ENCODE peak calls at places on chromosomes 4 and X, in four cellular contexts. Z, K, W and R are unnamed samples.

GRCh38 chr4:150098214-150098613 is 20.0 kb downstream of the DCLK2 start:
- DNase-seq in W (no peak), K (no peak), Z (no peak), R (no peak)

GRCh38 chr4:168797176-168797575 is 212.9 kb downstream of the CBR4 start:
- DNase-seq in W (peak; percentile 56), Z (no peak), K (no peak), R (no peak)

GRCh38 chr4:13534344-13535063 is 9.8 kb downstream of the NKX3-2 start:
- DNase-seq in Z (peak; percentile 7), K (no peak), W (no peak), R (no peak)

GRCh38 chr4:174989791-174990190 is 71.6 kb downstream of the ADAM29 start:
- DNase-seq in K (no peak), W (no peak), Z (no peak), R (no peak)

GRCh38 chr4:145107126-145107525 is 9.0 kb downstream of the ABCE1 start:
- DNase-seq in K (no peak), Z (no peak), W (no peak), R (no peak)

GRCh38 chrX:12372111-12372510 is 233.8 kb downstream of the FRMPD4 start:
- DNase-seq in W (no peak), Z (no peak), K (no peak), R (no peak)

GRCh38 chr4:13944095-13944501 is 316.6 kb upstream of the BOD1L1 start:
- DNase-seq in Z (no peak), K (no peak), W (no peak), R (no peak)

GRCh38 chrX:105211051-105211575 is 9.4 kb downstream of the TEX13A start:
- DNase-seq in K (no peak), Z (no peak), W (no peak), R (no peak)

GRCh38 chr4:14269824-14270223 is 642.3 kb upstream of the BOD1L1 start:
- DNase-seq in K (no peak), Z (no peak), W (no peak), R (peak; percentile 19)

GRCh38 chrX:153644356-153645125 is 2.5 kb upstream of the DUSP9 start:
- DNase-seq in W (no peak), K (peak; percentile 47), Z (no peak), R (no peak)

GRCh38 chr4:132901224-132901623 is 247.9 kb upstream of the PCDH10 start:
- DNase-seq in K (no peak), Z (no peak), W (no peak), R (no peak)

DNA sequence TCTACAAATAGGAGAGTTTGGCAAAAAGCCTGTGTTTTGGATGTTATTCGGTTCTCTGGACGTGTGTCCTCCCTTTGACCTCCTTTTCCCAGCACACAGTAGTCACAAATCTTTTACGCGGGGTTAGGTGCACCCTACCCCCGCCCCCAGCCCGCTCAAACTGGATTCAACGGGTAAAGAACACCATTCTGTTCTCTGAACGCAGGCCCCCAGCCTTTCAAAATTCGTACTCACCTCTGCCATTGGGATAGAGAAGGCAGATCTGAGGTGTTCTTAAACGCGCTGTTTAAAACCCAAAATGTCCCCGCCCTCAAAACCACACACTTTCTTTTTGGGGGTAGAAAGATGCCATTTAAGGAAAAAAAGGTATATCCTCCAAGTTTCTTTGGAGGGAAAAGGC is 2.7 kb downstream of the LEF1 start:
- DNase-seq in K (no peak), Z (no peak), W (no peak), R (no peak)
- TF ChIP-seq NR2C2 in K (no peak), Z (no peak), W (no peak), R (no peak)

GRCh38 chr4:139454646-139455045 is 725 bp downstream of the RAB33B start:
- DNase-seq in Z (no peak), K (no peak), W (no peak), R (no peak)

GRCh38 chr4:139452000-139452399 is 1.9 kb upstream of the RAB33B start:
- DNase-seq in K (no peak), Z (no peak), W (no peak), R (no peak)

GRCh38 chr4:139454111-139454600 is at the start of gene RAB33B:
- DNase-seq in K (no peak), Z (no peak), W (no peak), R (no peak)

GRCh38 chr4:139453371-139454110 is 380 bp upstream of the RAB33B start:
- DNase-seq in Z (peak; percentile 91), K (peak; percentile 97), W (peak; percentile 94), R (peak; percentile 90)

GRCh38 chr4:139453041-139453370 is 915 bp upstream of the RAB33B start:
- DNase-seq in K (no peak), W (peak; percentile 88), Z (no peak), R (peak; percentile 59)
- TF ChIP-seq NR2C2 in K (no peak), W (no peak), Z (peak; percentile 60), R (no peak)

GRCh38 chr4:21830272-21830671 is 118.3 kb downstream of the KCNIP4 start:
- DNase-seq in K (no peak), W (no peak), Z (no peak), R (no peak)
- TF ChIP-seq NR2C2 in K (no peak), W (no peak), Z (no peak), R (no peak)

DNA sequence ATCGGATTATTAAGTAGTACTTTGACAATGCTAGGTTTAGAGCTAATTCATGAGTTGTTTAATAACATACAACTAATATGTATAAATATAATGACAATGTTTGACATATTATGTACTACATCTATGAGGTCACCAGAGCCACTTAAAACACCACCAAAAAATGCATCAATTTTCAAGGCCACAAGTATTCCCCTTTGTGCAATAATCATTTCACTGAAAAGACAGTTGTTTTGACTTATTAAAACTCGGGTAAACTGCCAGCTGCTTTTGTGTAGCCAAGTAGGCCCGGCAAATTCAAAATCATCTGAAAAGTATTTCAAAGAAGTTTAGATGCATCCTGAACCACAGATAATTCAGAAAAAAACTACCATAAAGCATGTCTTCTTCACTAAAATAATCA is 48.7 kb downstream of the CLOCK start:
- DNase-seq in W (no peak), K (no peak), Z (no peak), R (no peak)
- TF ChIP-seq NR2C2 in W (no peak), K (no peak), Z (no peak), R (no peak)

GRCh38 chr4:185221491-185221890 is 12.1 kb downstream of the SNX25 start:
- DNase-seq in K (no peak), W (no peak), Z (no peak), R (no peak)

GRCh38 chr4:185218312-185218711 is 8.9 kb downstream of the SNX25 start:
- DNase-seq in K (no peak), W (no peak), Z (no peak), R (no peak)

GRCh38 chr4:185217390-185217985 is 8.1 kb downstream of the SNX25 start:
- DNase-seq in Z (no peak), W (no peak), K (no peak), R (no peak)

GRCh38 chr4:185221912-185222311 is 12.5 kb downstream of the SNX25 start:
- DNase-seq in Z (no peak), K (no peak), W (no peak), R (no peak)

GRCh38 chr4:185219551-185220344 is 10.3 kb downstream of the SNX25 start:
- DNase-seq in K (no peak), Z (no peak), W (no peak), R (no peak)
- TF ChIP-seq NR2C2 in K (no peak), Z (no peak), W (no peak), R (no peak)

DNA sequence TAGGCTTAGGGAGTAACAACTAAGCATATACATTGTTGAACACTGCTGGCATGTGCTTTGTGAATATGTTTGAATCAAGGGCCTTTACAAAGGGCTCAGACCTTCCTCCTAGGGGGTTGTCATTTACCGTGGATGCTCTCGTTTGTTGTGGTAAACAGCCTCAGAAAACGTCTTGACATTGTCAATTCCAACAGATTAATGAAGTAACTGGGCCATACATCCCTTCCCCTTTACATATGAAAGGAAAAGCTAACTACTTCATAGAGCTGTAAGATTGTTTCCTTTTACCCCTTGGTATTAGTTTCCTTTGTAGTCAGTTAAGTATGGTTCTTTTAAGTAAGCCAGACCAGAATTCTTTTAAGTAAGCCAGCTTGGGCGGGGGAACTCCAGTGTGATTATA is 42.9 kb downstream of the FAT4 start:
- DNase-seq in K (no peak), W (no peak), Z (no peak), R (no peak)
- TF ChIP-seq NR2C2 in K (no peak), W (no peak), Z (no peak), R (no peak)

GRCh38 chr4:137253949-137254348 is 278.3 kb downstream of the PCDH18 start:
- DNase-seq in Z (no peak), W (no peak), K (no peak), R (no peak)
- TF ChIP-seq NR2C2 in Z (no peak), W (no peak), K (no peak), R (no peak)

GRCh38 chr4:74431113-74431826 is 13.7 kb upstream of the AREG start:
- DNase-seq in W (no peak), K (no peak), Z (no peak), R (peak; percentile 23)
- TF ChIP-seq NR2C2 in W (no peak), K (no peak), Z (no peak), R (no peak)

DNA sequence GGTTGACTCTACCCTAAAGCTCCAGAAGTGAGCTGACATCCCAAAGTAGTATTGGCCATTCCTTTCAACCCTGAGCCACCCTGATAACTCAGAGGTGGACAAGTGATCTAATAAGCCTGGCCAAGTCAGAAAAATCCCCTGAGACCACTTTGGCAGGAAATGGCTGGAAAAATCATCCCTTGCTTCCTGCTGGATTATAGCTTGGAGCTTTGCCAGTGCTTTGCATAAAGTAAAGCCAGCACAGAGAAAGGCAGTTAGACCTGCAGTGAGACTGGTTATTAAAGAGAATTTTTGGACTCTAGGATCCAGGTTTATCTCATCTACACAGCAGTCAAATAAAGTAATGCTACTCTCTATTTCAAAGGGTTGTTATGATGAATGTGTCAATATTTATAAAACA is 6.4 kb downstream of the CXCL3 start:
- DNase-seq in K (no peak), Z (no peak), W (no peak), R (no peak)
- TF ChIP-seq NR2C2 in K (no peak), Z (no peak), W (no peak), R (no peak)

GRCh38 chrX:43350935-43351334 is 305.2 kb upstream of the MAOA start:
- DNase-seq in W (no peak), Z (no peak), K (no peak), R (no peak)
- TF ChIP-seq NR2C2 in W (no peak), Z (no peak), K (no peak), R (no peak)